ENCODE peak calls at places on chromosomes 16 and 17, in seven cellular contexts. F is uterus, L is WERI-Rb-1, X is upper lobe of left lung, M is cardiac muscle cell, Q is GM23338, S is tibial nerve. K is an unnamed sample.

GRCh38 chr16:29811170-29811895 is 660 bp upstream of the PRRT2 start:
- DNase-seq in L (peak), X (peak), Q (peak), S (peak), M (peak), F (peak), K (peak)

GRCh38 chr17:59427425-59427921 is 96.0 kb downstream of the YPEL2 start:
- DNase-seq in F (peak), M (peak), S (no peak), Q (no peak), L (no peak), X (no peak), K (no peak)

GRCh38 chr16:82668094-82668493 is 41.3 kb downstream of the CDH13 start:
- DNase-seq in Q (no peak), X (no peak), S (no peak), F (no peak), M (no peak), L (no peak), K (no peak)

GRCh38 chr16:81498351-81498750 is 53.7 kb downstream of the CMIP start:
- DNase-seq in Q (no peak), S (no peak), M (no peak), L (no peak), F (no peak), X (no peak), K (no peak)

GRCh38 chr17:34153988-34154387 is 101.1 kb upstream of the CCL2 start:
- DNase-seq in X (no peak), M (no peak), Q (no peak), S (no peak), F (no peak), L (no peak), K (no peak)

GRCh38 chr16:65994305-65994704 is 372.2 kb upstream of the CDH5 start:
- DNase-seq in X (no peak), L (no peak), S (no peak), Q (no peak), M (no peak), F (no peak), K (no peak)

GRCh38 chr17:42413464-42414040 is 9.5 kb downstream of the CAVIN1 start:
- DNase-seq in S (no peak), L (no peak), F (no peak), Q (no peak), M (no peak), X (no peak), K (no peak)

GRCh38 chr17:59287452-59287851 is 44.0 kb upstream of the YPEL2 start:
- DNase-seq in X (no peak), Q (no peak), M (no peak), L (no peak), F (no peak), S (peak), K (no peak)

GRCh38 chr16:86231996-86232350 is 278.4 kb upstream of the FOXF1 start:
- DNase-seq in S (no peak), L (no peak), M (no peak), F (peak), Q (no peak), X (no peak), K (no peak)

GRCh38 chr17:42050360-42051012 is at the start of gene C17orf113:
- DNase-seq in Q (peak), L (peak), M (peak), S (peak), F (peak), X (peak), K (peak)

GRCh38 chr16:79768594-79768993 is 168.1 kb upstream of the MAF start:
- DNase-seq in F (no peak), S (peak), Q (no peak), X (no peak), L (no peak), M (no peak), K (no peak)

GRCh38 chr16:29951966-29952365 is 9.9 kb upstream of the TMEM219 start:
- DNase-seq in Q (peak), M (no peak), S (no peak), F (no peak), X (no peak), L (no peak), K (no peak)

GRCh38 chr16:89096768-89097527 is 3.3 kb downstream of the ACSF3 start:
- DNase-seq in F (no peak), L (no peak), S (no peak), M (no peak), Q (no peak), X (peak), K (no peak)

GRCh38 chr16:66603537-66604375 is 748 bp upstream of the CMTM3 start:
- DNase-seq in L (peak), Q (peak), M (peak), F (peak), S (peak), X (peak), K (no peak)

GRCh38 chr17:69434164-69434579 is 19.7 kb downstream of the MAP2K6 start:
- DNase-seq in Q (no peak), S (no peak), F (no peak), M (peak), X (no peak), L (no peak), K (no peak)

GRCh38 chr16:46903255-46903905 is 19.2 kb downstream of the GPT2 start:
- DNase-seq in L (no peak), S (no peak), M (no peak), X (no peak), Q (no peak), F (no peak), K (no peak)

GRCh38 chr17:12438813-12439586 is 226.7 kb upstream of the MYOCD start:
- DNase-seq in Q (no peak), L (no peak), X (no peak), S (no peak), M (no peak), F (no peak), K (no peak)
- H3K4me3 ChIP-seq in Q (no peak), L (no peak), X (no peak), S (no peak), M (no peak), F (no peak), K (no peak)

DNA sequence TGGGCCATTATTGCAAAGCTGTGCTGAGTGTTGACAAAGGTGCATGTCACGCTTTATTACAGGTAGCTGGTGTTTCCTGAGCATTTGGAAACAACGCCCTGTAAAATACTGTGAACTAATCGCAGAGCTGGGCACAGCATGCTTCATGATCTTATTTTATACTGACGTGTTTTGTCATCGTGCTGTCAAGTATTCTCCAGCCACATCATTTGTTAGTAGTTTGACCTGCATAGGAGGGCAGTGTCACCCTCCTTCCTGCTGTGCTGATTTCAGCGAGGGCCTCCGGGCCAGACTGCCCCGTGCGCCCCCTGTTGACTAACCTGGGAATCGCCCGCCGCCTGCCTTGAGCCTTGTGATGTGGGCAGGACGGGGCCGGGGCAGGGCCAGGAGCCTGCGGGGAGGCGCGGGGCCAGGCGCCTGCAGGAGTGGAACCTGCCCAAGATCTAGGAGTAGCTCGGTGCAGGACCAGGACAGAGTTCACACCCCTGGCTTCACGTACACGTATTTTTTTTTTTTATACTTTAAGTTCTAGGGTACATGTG is 820.7 kb downstream of the KCNJ18 start:
- DNase-seq in X (peak), L (peak), Q (no peak), F (no peak), M (no peak), S (no peak), K (no peak)
- TF ChIP-seq CTCF in X (no peak), L (peak), Q (peak), F (no peak), M (no peak), S (no peak), K (no peak)

GRCh38 chr17:82593590-82594087 is 54.6 kb downstream of the WDR45B start:
- DNase-seq in F (peak), S (no peak), M (no peak), X (peak), L (no peak), Q (no peak), K (no peak)

GRCh38 chr17:82596837-82597672 is 51.2 kb downstream of the WDR45B start:
- DNase-seq in L (no peak), Q (no peak), M (no peak), X (no peak), F (no peak), S (no peak), K (no peak)

GRCh38 chr17:82594571-82594970 is 53.7 kb downstream of the WDR45B start:
- DNase-seq in X (no peak), L (no peak), F (no peak), Q (no peak), M (no peak), S (no peak), K (no peak)

GRCh38 chr17:82596316-82596715 is 51.9 kb downstream of the WDR45B start:
- DNase-seq in F (no peak), L (no peak), M (no peak), X (no peak), S (no peak), Q (no peak), K (no peak)

DNA sequence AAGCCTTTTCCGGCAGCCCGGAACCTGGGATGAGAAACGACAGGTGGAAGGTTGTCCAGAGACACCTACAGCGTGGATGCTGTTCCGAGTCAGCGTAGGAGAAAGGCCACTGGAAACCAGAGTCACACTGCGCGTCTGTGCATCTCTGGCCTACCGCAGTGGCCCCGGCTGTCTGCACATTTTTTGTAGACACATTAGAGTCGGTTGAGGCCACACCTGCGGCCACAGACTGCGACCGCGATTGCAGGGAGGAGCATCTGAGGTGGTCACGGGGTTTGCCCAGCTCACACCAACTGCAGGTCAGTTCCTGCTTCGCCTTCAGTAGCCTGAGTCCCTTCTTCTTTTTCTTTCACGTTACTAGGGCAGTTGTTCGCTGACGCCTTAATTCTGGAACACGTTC is 52.4 kb downstream of the WDR45B start:
- DNase-seq in X (no peak), Q (no peak), L (no peak), F (no peak), M (no peak), S (no peak), K (no peak)
- H3K27ac ChIP-seq in X (no peak), Q (no peak), L (no peak), F (no peak), M (no peak), S (no peak), K (no peak)

DNA sequence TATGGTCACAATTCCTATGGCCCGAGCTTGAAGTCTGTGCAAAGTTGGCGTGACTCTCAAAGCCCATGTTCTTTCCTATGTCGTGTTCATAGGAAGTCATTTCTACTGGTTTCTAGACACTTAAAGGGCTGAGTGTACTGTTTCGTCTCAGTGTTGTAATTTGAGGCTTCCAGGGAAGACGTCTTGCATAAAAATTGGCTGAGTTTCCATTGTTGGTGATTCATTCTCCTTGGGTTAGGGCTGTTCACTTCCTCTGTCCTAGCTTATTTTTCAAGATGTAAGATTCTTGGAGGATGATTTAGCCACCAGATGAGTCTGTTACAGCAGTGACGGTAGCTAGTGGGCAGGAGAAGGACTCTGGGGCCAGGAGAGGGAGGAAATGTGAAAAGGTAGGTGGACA is 43.1 kb downstream of the PIK3R5 start:
- DNase-seq in X (no peak), F (no peak), S (peak), M (no peak), L (no peak), Q (no peak), K (no peak)
- H3K4me3 ChIP-seq in X (no peak), F (no peak), S (no peak), M (no peak), L (no peak), Q (no peak), K (no peak)

DNA sequence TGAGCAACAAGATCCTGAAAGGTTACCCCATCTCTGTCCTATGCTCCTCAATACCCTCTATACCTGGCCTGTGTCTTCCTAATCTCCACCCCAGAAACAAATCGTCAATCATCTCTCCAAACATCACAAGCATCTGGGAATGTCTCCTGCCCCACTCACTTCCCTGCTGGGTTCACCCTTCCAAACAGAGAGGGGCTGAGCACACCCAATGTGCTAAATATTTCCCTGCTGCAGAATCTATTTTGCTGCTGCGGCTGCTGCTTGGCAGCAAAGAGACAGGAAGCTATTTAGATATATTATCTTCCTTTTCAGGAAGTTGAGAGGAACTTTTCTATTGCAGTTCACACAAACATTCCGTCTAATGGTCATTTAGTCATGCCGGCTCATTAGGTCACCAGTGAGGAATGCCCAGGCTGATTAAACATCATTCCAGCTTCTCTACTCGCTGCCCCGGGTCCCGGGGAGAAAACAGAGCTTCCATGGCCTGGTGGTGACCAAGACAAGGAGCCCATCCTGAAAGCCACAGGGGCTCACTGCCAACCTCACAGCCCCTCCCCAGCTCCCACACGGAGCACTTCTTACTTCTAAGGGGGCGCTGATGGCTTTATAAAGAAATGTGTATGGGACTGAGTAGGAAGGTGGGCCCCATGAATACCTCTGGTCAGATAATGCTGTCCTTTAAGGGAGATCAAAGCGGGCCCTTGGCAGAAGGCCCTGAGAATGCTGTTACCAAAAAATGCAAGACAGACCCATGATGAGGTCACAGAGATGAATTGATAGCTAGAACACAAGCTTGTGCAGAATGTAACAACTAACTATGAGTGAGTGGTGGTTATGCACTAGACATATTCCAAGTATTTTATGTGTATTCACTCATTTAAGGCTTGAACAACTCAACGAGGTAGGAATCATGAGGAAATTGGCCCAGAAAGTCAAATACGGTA is 218.3 kb downstream of the SOX9 start:
- DNase-seq in S (no peak), F (no peak), L (no peak), X (no peak), Q (no peak), M (peak), K (no peak)
- TF ChIP-seq CTCF in S (no peak), F (no peak), L (no peak), X (no peak), Q (no peak), M (no peak), K (no peak)

GRCh38 chr17:36546418-36547093 is 1.8 kb downstream of the GGNBP2 start:
- DNase-seq in X (no peak), S (no peak), M (no peak), Q (no peak), L (no peak), F (no peak), K (no peak)

GRCh38 chr17:36547776-36548175 is 3.1 kb downstream of the GGNBP2 start:
- DNase-seq in L (no peak), S (no peak), M (no peak), Q (no peak), X (no peak), F (no peak), K (no peak)

GRCh38 chr17:36545465-36546417 is 1.0 kb downstream of the GGNBP2 start:
- DNase-seq in M (peak), X (peak), L (peak), Q (peak), S (peak), F (peak), K (peak)

GRCh38 chr17:36553459-36553858 is 8.7 kb downstream of the GGNBP2 start:
- DNase-seq in S (no peak), M (no peak), F (no peak), Q (no peak), X (no peak), L (no peak), K (no peak)

GRCh38 chr17:36550491-36551417 is 6.0 kb downstream of the GGNBP2 start:
- DNase-seq in M (no peak), Q (no peak), F (no peak), X (no peak), L (no peak), S (no peak), K (no peak)
- H3K27ac ChIP-seq in M (no peak), Q (no peak), F (no peak), X (peak), L (no peak), S (peak), K (no peak)

GRCh38 chr17:80781851-80782277 is 209.8 kb upstream of the CHMP6 start:
- DNase-seq in M (no peak), X (no peak), F (no peak), Q (no peak), S (no peak), L (no peak), K (no peak)
- H3K4me3 ChIP-seq in M (no peak), X (no peak), F (no peak), Q (no peak), S (no peak), L (no peak), K (no peak)

K was measured in breast epithelium.